ENCODE peak calls at places on chromosome 9, in nine cellular contexts. A is ecto neural progenitor cell; B is CD8-positive, alpha-beta memory T cell; P is ELR; W is HT-29; X is PC-9; T is Peyer's patch; E is DMS 273 treated with DMSO at 0.1 percent for 48 hours; V is neural crest cell. I is an unnamed sample.
A peak's percentile ranks its signal among the peaks of the same experiment; 100 is the strongest.

GRCh38 chr9:36802171-36802920 is 229.7 kb downstream of the MELK start:
- DNase-seq in A (no peak), B (no peak), P (peak; percentile 64), W (no peak), X (no peak), T (no peak), E (no peak), V (no peak), I (peak; percentile 36)

GRCh38 chr9:120436937-120437592 is 142.9 kb downstream of the CDK5RAP2 start:
- DNase-seq in A (no peak), B (no peak), P (peak; percentile 20), W (no peak), X (no peak), T (no peak), E (no peak), V (no peak), I (no peak)

GRCh38 chr9:130906727-130907416 is 10.3 kb upstream of the QRFP start:
- DNase-seq in A (no peak), B (no peak), P (no peak), W (no peak), X (no peak), T (no peak), E (no peak), V (no peak), I (no peak)

GRCh38 chr9:108272350-108272899 is 583.4 kb downstream of the ACTL7B start:
- DNase-seq in A (peak; percentile 50), B (no peak), P (peak; percentile 69), W (peak; percentile 84), X (peak; percentile 54), T (peak; percentile 16), E (peak; percentile 53), V (no peak), I (no peak)

GRCh38 chr9:70228098-70228497 is 30.7 kb upstream of the SMC5 start:
- DNase-seq in A (no peak), B (no peak), P (no peak), W (no peak), X (no peak), T (no peak), E (no peak), V (no peak), I (no peak)

GRCh38 chr9:4424038-4424437 is 66.2 kb upstream of the SLC1A1 start:
- DNase-seq in A (no peak), B (no peak), P (no peak), W (no peak), X (no peak), T (no peak), E (no peak), V (no peak), I (no peak)

GRCh38 chr9:94952553-94953373 is 226.3 kb downstream of the AOPEP start:
- DNase-seq in A (no peak), B (no peak), P (no peak), W (no peak), X (no peak), T (no peak), E (no peak), V (no peak), I (no peak)

GRCh38 chr9:71760901-71761300 is 7.4 kb downstream of the CEMIP2 start:
- DNase-seq in A (no peak), B (no peak), P (no peak), W (no peak), X (no peak), T (no peak), E (peak; percentile 27), V (peak; percentile 48), I (peak; percentile 33)

GRCh38 chr9:33290994-33291397 is 680 bp downstream of the NFX1 start:
- DNase-seq in A (no peak), B (no peak), P (no peak), W (peak; percentile 72), X (peak; percentile 72), T (no peak), E (no peak), V (no peak), I (peak; percentile 93)

GRCh38 chr9:76403352-76403751 is 9.1 kb upstream of the RFK start:
- DNase-seq in A (no peak), B (no peak), P (peak; percentile 85), W (peak; percentile 64), X (peak; percentile 68), T (no peak), E (no peak), V (no peak), I (peak; percentile 77)

GRCh38 chr9:1913931-1914330 is 101.2 kb upstream of the SMARCA2 start:
- DNase-seq in A (no peak), B (no peak), P (no peak), W (no peak), X (no peak), T (no peak), E (no peak), V (no peak), I (no peak)

GRCh38 chr9:111759762-111760639 is 34.7 kb downstream of the SHOC1 start:
- DNase-seq in A (no peak), B (peak; percentile 4), P (peak; percentile 87), W (peak; percentile 90), X (peak; percentile 73), T (peak; percentile 31), E (peak; percentile 59), V (peak; percentile 36), I (peak; percentile 60)

GRCh38 chr9:133788045-133788818 is 50.1 kb upstream of the SARDH start:
- DNase-seq in A (no peak), B (no peak), P (no peak), W (no peak), X (no peak), T (no peak), E (no peak), V (no peak), I (no peak)

GRCh38 chr9:34744295-34745221 is 34.6 kb upstream of the CCL21 start:
- DNase-seq in A (no peak), B (no peak), P (peak; percentile 43), W (peak; percentile 25), X (peak; percentile 81), T (no peak), E (no peak), V (no peak), I (peak; percentile 41)

GRCh38 chr9:38689678-38690077 is 30.3 kb downstream of the FAM240B start:
- DNase-seq in A (peak; percentile 67), B (no peak), P (no peak), W (no peak), X (no peak), T (no peak), E (peak; percentile 54), V (peak; percentile 26), I (peak; percentile 21)

GRCh38 chr9:115691097-115691496 is 462.5 kb upstream of the PAPPA start:
- DNase-seq in A (no peak), B (no peak), P (peak; percentile 99), W (no peak), X (peak; percentile 81), T (no peak), E (no peak), V (no peak), I (peak; percentile 98)

GRCh38 chr9:34158362-34158869 is 20.4 kb upstream of the UBAP1 start:
- DNase-seq in A (no peak), B (no peak), P (peak; percentile 70), W (peak; percentile 63), X (peak; percentile 69), T (no peak), E (no peak), V (no peak), I (peak; percentile 97)

GRCh38 chr9:124521142-124521541 is 13.9 kb upstream of the NR5A1 start:
- DNase-seq in A (no peak), B (no peak), P (no peak), W (no peak), X (no peak), T (no peak), E (no peak), V (no peak), I (no peak)

GRCh38 chr9:111979561-111979960 is 82.9 kb downstream of the UGCG start:
- DNase-seq in A (no peak), B (no peak), P (no peak), W (no peak), X (no peak), T (no peak), E (no peak), V (no peak), I (no peak)

GRCh38 chr9:3191715-3192114 is 334.1 kb downstream of the RFX3 start:
- DNase-seq in A (no peak), B (no peak), P (no peak), W (no peak), X (no peak), T (no peak), E (no peak), V (no peak), I (no peak)

GRCh38 chr9:96417610-96418073 is 528 bp downstream of the ZNF367 start:
- DNase-seq in A (peak; percentile 68), B (no peak), P (no peak), W (peak; percentile 20), X (no peak), T (no peak), E (no peak), V (peak; percentile 20), I (no peak)

GRCh38 chr9:134597957-134598883 is 43.4 kb upstream of the COL5A1 start:
- DNase-seq in A (no peak), B (no peak), P (no peak), W (no peak), X (no peak), T (no peak), E (no peak), V (no peak), I (no peak)

GRCh38 chr9:69295872-69296562 is 29.0 kb upstream of the ENTREP1 start:
- DNase-seq in A (no peak), B (no peak), P (no peak), W (no peak), X (no peak), T (no peak), E (no peak), V (no peak), I (no peak)

GRCh38 chr9:128482186-128482585 is 22.3 kb upstream of the GLE1 start:
- DNase-seq in A (no peak), B (no peak), P (no peak), W (no peak), X (no peak), T (no peak), E (no peak), V (no peak), I (no peak)

GRCh38 chr9:69380301-69380700 is 55.3 kb downstream of the ENTREP1 start:
- DNase-seq in A (no peak), B (no peak), P (no peak), W (no peak), X (no peak), T (no peak), E (no peak), V (no peak), I (no peak)

GRCh38 chr9:130138791-130139190 is 33.4 kb upstream of the NCS1 start:
- DNase-seq in A (no peak), B (no peak), P (peak; percentile 82), W (peak; percentile 8), X (no peak), T (no peak), E (no peak), V (no peak), I (peak; percentile 100)

GRCh38 chr9:9142001-9142400 is 1342.4 kb upstream of the DMAC1 start:
- DNase-seq in A (no peak), B (no peak), P (no peak), W (no peak), X (no peak), T (no peak), E (no peak), V (no peak), I (no peak)

GRCh38 chr9:93635186-93636107 is 59.1 kb downstream of the PHF2 start:
- DNase-seq in A (peak; percentile 34), B (no peak), P (no peak), W (no peak), X (no peak), T (no peak), E (no peak), V (no peak), I (no peak)

GRCh38 chr9:108213516-108213915 is 642.3 kb downstream of the ACTL7B start:
- DNase-seq in A (no peak), B (no peak), P (no peak), W (no peak), X (no peak), T (no peak), E (no peak), V (no peak), I (no peak)

GRCh38 chr9:34376596-34377401 is at the start of gene MYORG:
- DNase-seq in A (peak; percentile 91), B (peak; percentile 95), P (peak; percentile 96), W (peak; percentile 96), X (peak; percentile 87), T (peak; percentile 97), E (peak; percentile 90), V (peak; percentile 83), I (peak; percentile 71)

GRCh38 chr9:121781701-121782464 is 130.4 kb downstream of the DAB2IP start:
- DNase-seq in A (no peak), B (no peak), P (no peak), W (no peak), X (no peak), T (peak; percentile 11), E (no peak), V (no peak), I (no peak)

I was measured in astrocyte.